ENCODE peak calls at places on chromosome X, in seven cellular contexts. S, M, N, F, J, H and U are unnamed samples.

GRCh38 chrX:29090811-29091210 is 503.6 kb downstream of the IL1RAPL1 start:
- DNase-seq in S (no peak), M (peak; percentile 26), N (no peak), F (no peak), J (no peak), H (no peak), U (peak; percentile 23)

GRCh38 chrX:13428055-13428786 is 108.4 kb upstream of the ATXN3L start:
- DNase-seq in S (peak; percentile 24), M (peak; percentile 76), N (no peak), F (no peak), J (no peak), H (no peak), U (peak; percentile 54)

GRCh38 chrX:72181178-72182125 is at the start of gene PIN4:
- DNase-seq in S (peak; percentile 84), M (peak; percentile 97), N (peak; percentile 71), F (peak; percentile 92), J (peak; percentile 92), H (peak; percentile 79), U (peak; percentile 97)

GRCh38 chrX:109889289-109890006 is 113.5 kb upstream of the TMEM164 start:
- DNase-seq in S (no peak), M (no peak), N (no peak), F (no peak), J (no peak), H (no peak), U (no peak)

GRCh38 chrX:2638279-2638678 is 52.8 kb upstream of the CD99 start:
- DNase-seq in S (no peak), M (no peak), N (no peak), F (no peak), J (no peak), H (no peak), U (no peak)

GRCh38 chrX:131762802-131763234 is 218.9 kb downstream of the OR13H1 start:
- DNase-seq in S (peak; percentile 66), M (no peak), N (no peak), F (no peak), J (peak; percentile 70), H (peak; percentile 81), U (peak; percentile 79)

GRCh38 chrX:41824551-41824950 is 98.8 kb downstream of the CASK start:
- DNase-seq in S (no peak), M (peak; percentile 12), N (no peak), F (no peak), J (no peak), H (no peak), U (no peak)

GRCh38 chrX:151970661-151971060 is 3.8 kb downstream of the GABRE start:
- DNase-seq in S (peak; percentile 63), M (no peak), N (peak; percentile 11), F (no peak), J (peak; percentile 46), H (no peak), U (no peak)

GRCh38 chrX:107827137-107827831 is 1.6 kb downstream of the MID2 start:
- DNase-seq in S (no peak), M (peak; percentile 43), N (no peak), F (no peak), J (no peak), H (peak; percentile 3), U (no peak)

GRCh38 chrX:120603707-120604358 is at the start of gene MCTS1:
- DNase-seq in S (peak; percentile 76), M (peak; percentile 94), N (peak; percentile 47), F (peak; percentile 72), J (peak; percentile 86), H (peak; percentile 82), U (peak; percentile 96)

GRCh38 chrX:54495814-54496516 is at the start of gene FGD1:
- DNase-seq in S (peak; percentile 82), M (peak; percentile 60), N (no peak), F (peak; percentile 56), J (peak; percentile 75), H (peak; percentile 19), U (peak; percentile 72)

GRCh38 chrX:30373479-30373878 is 64.3 kb upstream of the NR0B1 start:
- DNase-seq in S (no peak), M (no peak), N (no peak), F (no peak), J (no peak), H (no peak), U (no peak)

GRCh38 chrX:71282514-71283408 is 674 bp upstream of the NONO start:
- DNase-seq in S (peak; percentile 35), M (no peak), N (no peak), F (peak; percentile 6), J (peak; percentile 13), H (no peak), U (no peak)

GRCh38 chrX:103941201-103941975 is 21.0 kb upstream of the TMSB15B start:
- DNase-seq in S (peak; percentile 19), M (peak; percentile 37), N (no peak), F (no peak), J (no peak), H (peak; percentile 10), U (peak; percentile 46)

GRCh38 chrX:17567173-17567572 is 170.1 kb upstream of the SCML1 start:
- DNase-seq in S (no peak), M (no peak), N (no peak), F (no peak), J (peak; percentile 72), H (no peak), U (no peak)

GRCh38 chrX:119984652-119985051 is 41.1 kb upstream of the NKAP start:
- DNase-seq in S (no peak), M (no peak), N (no peak), F (no peak), J (no peak), H (no peak), U (no peak)

GRCh38 chrX:53047228-53047627 is 1.4 kb upstream of the GPR173 start:
- DNase-seq in S (peak; percentile 11), M (peak; percentile 15), N (no peak), F (no peak), J (no peak), H (no peak), U (peak; percentile 42)

GRCh38 chrX:41526925-41527324 is 79.8 kb downstream of the NYX start:
- DNase-seq in S (peak; percentile 18), M (peak; percentile 16), N (no peak), F (no peak), J (no peak), H (no peak), U (no peak)

GRCh38 chrX:22999696-23000223 is at the start of gene DDX53:
- DNase-seq in S (no peak), M (no peak), N (no peak), F (no peak), J (no peak), H (no peak), U (no peak)

GRCh38 chrX:141469469-141469868 is 115.1 kb downstream of the SPANXA1 start:
- DNase-seq in S (peak; percentile 2), M (no peak), N (no peak), F (no peak), J (no peak), H (no peak), U (no peak)
- H3K4me1 ChIP-seq in S (peaks cover 18% of the 10 kb centered on the region), M (peaks cover 21% of the 10 kb centered on the region), N (peaks cover 24% of the 10 kb centered on the region), F (no peaks in the 10 kb centered on the region), J (no peaks in the 10 kb centered on the region), H (no peaks in the 10 kb centered on the region), U (no peaks in the 10 kb centered on the region)

GRCh38 chrX:136666088-136666487 is 18.1 kb downstream of the CD40LG start:
- DNase-seq in S (no peak), M (no peak), N (no peak), F (no peak), J (no peak), H (no peak), U (no peak)
- H3K4me1 ChIP-seq in S (no peaks in the 10 kb centered on the region), M (no peaks in the 10 kb centered on the region), N (no peaks in the 10 kb centered on the region), F (no peaks in the 10 kb centered on the region), J (no peaks in the 10 kb centered on the region), H (peaks cover 52% of the 10 kb centered on the region), U (no peaks in the 10 kb centered on the region)

DNA sequence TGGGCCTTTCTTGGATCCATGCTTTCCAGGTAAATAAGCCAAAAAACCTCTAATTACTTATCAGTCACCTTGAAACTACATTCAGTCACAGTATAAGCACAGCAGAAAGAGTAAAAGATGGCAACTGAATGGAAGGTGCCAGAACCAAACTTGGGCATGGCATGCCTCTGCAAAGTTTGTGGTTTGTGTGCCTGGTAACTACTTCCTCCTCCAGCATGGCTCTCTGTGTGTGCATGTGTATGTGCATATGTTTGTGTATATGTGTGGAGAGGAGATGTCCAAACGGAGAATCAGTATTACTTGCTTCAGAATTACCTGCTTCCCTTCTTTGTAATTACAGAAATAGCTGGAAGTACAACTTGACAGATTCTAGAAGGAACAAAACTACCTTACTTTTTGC is 67.5 kb downstream of the AGTR2 start:
- DNase-seq in S (no peak), M (no peak), N (no peak), F (no peak), J (no peak), H (no peak), U (no peak)
- H3K4me1 ChIP-seq in S (peaks cover 14% of the 10 kb centered on the region), M (no peaks in the 10 kb centered on the region), N (no peaks in the 10 kb centered on the region), F (no peaks in the 10 kb centered on the region), J (no peaks in the 10 kb centered on the region), H (no peaks in the 10 kb centered on the region), U (no peaks in the 10 kb centered on the region)

GRCh38 chrX:92224406-92224805 is 445.2 kb downstream of the PCDH11X start:
- DNase-seq in S (no peak), M (no peak), N (no peak), F (no peak), J (no peak), H (no peak), U (no peak)
- H3K4me1 ChIP-seq in S (no peaks in the 10 kb centered on the region), M (no peaks in the 10 kb centered on the region), N (no peaks in the 10 kb centered on the region), F (no peaks in the 10 kb centered on the region), J (no peaks in the 10 kb centered on the region), H (no peaks in the 10 kb centered on the region), U (peaks cover 3% of the 10 kb centered on the region)